ENCODE peak calls at places on chromosomes 1 and 21, in six cellular contexts. One of them, this sample, is unnamed.

GRCh38 chr1:198121058-198121829 is 35.6 kb upstream of the NEK7 start:
- DNase-seq in AG10803: peak; percentile 86
- DNase-seq in GM13977: no peak
- DNase-seq in AG09319: peak; percentile 36
- DNase-seq in fibroblast of lung: peak; percentile 96
- DNase-seq in epithelial cell of esophagus: peak; percentile 93
- DNase-seq in this sample: peak; percentile 64

GRCh38 chr21:21146587-21147373 is 148.6 kb downstream of the NCAM2 start:
- DNase-seq in AG10803: no peak
- DNase-seq in GM13977: no peak
- DNase-seq in AG09319: no peak
- DNase-seq in fibroblast of lung: no peak
- DNase-seq in epithelial cell of esophagus: no peak
- DNase-seq in this sample: no peak

GRCh38 chr21:34807881-34808568 is 139.2 kb downstream of the CLIC6 start:
- DNase-seq in AG10803: peak; percentile 95
- DNase-seq in GM13977: no peak
- DNase-seq in AG09319: peak; percentile 79
- DNase-seq in fibroblast of lung: peak; percentile 94
- DNase-seq in epithelial cell of esophagus: peak; percentile 98
- DNase-seq in this sample: peak; percentile 97

GRCh38 chr1:30471307-30471706 is 252.1 kb downstream of the MATN1 start:
- DNase-seq in AG10803: no peak
- DNase-seq in GM13977: no peak
- DNase-seq in AG09319: no peak
- DNase-seq in fibroblast of lung: no peak
- DNase-seq in epithelial cell of esophagus: no peak
- DNase-seq in this sample: no peak

GRCh38 chr1:237817277-237817676 is 73.4 kb downstream of the ZP4 start:
- DNase-seq in AG10803: no peak
- DNase-seq in GM13977: no peak
- DNase-seq in AG09319: no peak
- DNase-seq in fibroblast of lung: peak; percentile 72
- DNase-seq in epithelial cell of esophagus: no peak
- DNase-seq in this sample: no peak

GRCh38 chr1:203278087-203278884 is 27.0 kb upstream of the BTG2 start:
- DNase-seq in AG10803: peak; percentile 69
- DNase-seq in GM13977: peak; percentile 22
- DNase-seq in AG09319: peak; percentile 35
- DNase-seq in fibroblast of lung: peak; percentile 80
- DNase-seq in epithelial cell of esophagus: peak; percentile 79
- DNase-seq in this sample: peak; percentile 35

GRCh38 chr1:10635385-10635896 is 160.7 kb downstream of the PEX14 start:
- DNase-seq in AG10803: peak; percentile 75
- DNase-seq in GM13977: no peak
- DNase-seq in AG09319: no peak
- DNase-seq in fibroblast of lung: peak; percentile 50
- DNase-seq in epithelial cell of esophagus: peak; percentile 97
- DNase-seq in this sample: peak; percentile 93

GRCh38 chr1:32241011-32241763 is 5.8 kb upstream of the FAM167B start:
- DNase-seq in AG10803: peak; percentile 54
- DNase-seq in GM13977: peak; percentile 70
- DNase-seq in AG09319: no peak
- DNase-seq in fibroblast of lung: peak; percentile 68
- DNase-seq in epithelial cell of esophagus: no peak
- DNase-seq in this sample: peak; percentile 41

GRCh38 chr1:68293609-68294353 is 61.5 kb upstream of the WLS start:
- DNase-seq in AG10803: peak; percentile 56
- DNase-seq in GM13977: no peak
- DNase-seq in AG09319: no peak
- DNase-seq in fibroblast of lung: peak; percentile 68
- DNase-seq in epithelial cell of esophagus: no peak
- DNase-seq in this sample: no peak

GRCh38 chr1:3459940-3460652 is 5.6 kb downstream of the ARHGEF16 start:
- DNase-seq in AG10803: no peak
- DNase-seq in GM13977: no peak
- DNase-seq in AG09319: no peak
- DNase-seq in fibroblast of lung: no peak
- DNase-seq in epithelial cell of esophagus: peak; percentile 61
- DNase-seq in this sample: no peak

GRCh38 chr1:24386241-24386640 is 27.3 kb downstream of the STPG1 start:
- DNase-seq in AG10803: peak; percentile 56
- DNase-seq in GM13977: no peak
- DNase-seq in AG09319: no peak
- DNase-seq in fibroblast of lung: no peak
- DNase-seq in epithelial cell of esophagus: peak; percentile 47
- DNase-seq in this sample: peak; percentile 37

GRCh38 chr1:203590559-203590958 is 36.1 kb upstream of the ATP2B4 start:
- DNase-seq in AG10803: peak; percentile 27
- DNase-seq in GM13977: no peak
- DNase-seq in AG09319: peak; percentile 8
- DNase-seq in fibroblast of lung: no peak
- DNase-seq in epithelial cell of esophagus: peak; percentile 42
- DNase-seq in this sample: no peak

GRCh38 chr1:203338335-203339036 is 12.4 kb downstream of the FMOD start:
- DNase-seq in AG10803: peak; percentile 55
- DNase-seq in GM13977: peak; percentile 87
- DNase-seq in AG09319: no peak
- DNase-seq in fibroblast of lung: peak; percentile 45
- DNase-seq in epithelial cell of esophagus: peak; percentile 71
- DNase-seq in this sample: peak; percentile 73

GRCh38 chr1:153348511-153349362 is at the start of gene PGLYRP4:
- DNase-seq in AG10803: no peak
- DNase-seq in GM13977: no peak
- DNase-seq in AG09319: no peak
- DNase-seq in fibroblast of lung: no peak
- DNase-seq in epithelial cell of esophagus: peak; percentile 97
- DNase-seq in this sample: peak; percentile 58

GRCh38 chr1:43653339-43653738 is 3.4 kb downstream of the KDM4A start:
- DNase-seq in AG10803: peak; percentile 40
- DNase-seq in GM13977: no peak
- DNase-seq in AG09319: no peak
- DNase-seq in fibroblast of lung: no peak
- DNase-seq in epithelial cell of esophagus: peak; percentile 62
- DNase-seq in this sample: peak; percentile 29

GRCh38 chr1:175665628-175666027 is 77.8 kb downstream of the TNR start:
- DNase-seq in AG10803: no peak
- DNase-seq in GM13977: no peak
- DNase-seq in AG09319: no peak
- DNase-seq in fibroblast of lung: no peak
- DNase-seq in epithelial cell of esophagus: no peak
- DNase-seq in this sample: no peak

GRCh38 chr1:20729155-20729931 is 3.2 kb downstream of the SH2D5 start:
- DNase-seq in AG10803: no peak
- DNase-seq in GM13977: no peak
- DNase-seq in AG09319: no peak
- DNase-seq in fibroblast of lung: no peak
- DNase-seq in epithelial cell of esophagus: no peak
- DNase-seq in this sample: no peak

DNA sequence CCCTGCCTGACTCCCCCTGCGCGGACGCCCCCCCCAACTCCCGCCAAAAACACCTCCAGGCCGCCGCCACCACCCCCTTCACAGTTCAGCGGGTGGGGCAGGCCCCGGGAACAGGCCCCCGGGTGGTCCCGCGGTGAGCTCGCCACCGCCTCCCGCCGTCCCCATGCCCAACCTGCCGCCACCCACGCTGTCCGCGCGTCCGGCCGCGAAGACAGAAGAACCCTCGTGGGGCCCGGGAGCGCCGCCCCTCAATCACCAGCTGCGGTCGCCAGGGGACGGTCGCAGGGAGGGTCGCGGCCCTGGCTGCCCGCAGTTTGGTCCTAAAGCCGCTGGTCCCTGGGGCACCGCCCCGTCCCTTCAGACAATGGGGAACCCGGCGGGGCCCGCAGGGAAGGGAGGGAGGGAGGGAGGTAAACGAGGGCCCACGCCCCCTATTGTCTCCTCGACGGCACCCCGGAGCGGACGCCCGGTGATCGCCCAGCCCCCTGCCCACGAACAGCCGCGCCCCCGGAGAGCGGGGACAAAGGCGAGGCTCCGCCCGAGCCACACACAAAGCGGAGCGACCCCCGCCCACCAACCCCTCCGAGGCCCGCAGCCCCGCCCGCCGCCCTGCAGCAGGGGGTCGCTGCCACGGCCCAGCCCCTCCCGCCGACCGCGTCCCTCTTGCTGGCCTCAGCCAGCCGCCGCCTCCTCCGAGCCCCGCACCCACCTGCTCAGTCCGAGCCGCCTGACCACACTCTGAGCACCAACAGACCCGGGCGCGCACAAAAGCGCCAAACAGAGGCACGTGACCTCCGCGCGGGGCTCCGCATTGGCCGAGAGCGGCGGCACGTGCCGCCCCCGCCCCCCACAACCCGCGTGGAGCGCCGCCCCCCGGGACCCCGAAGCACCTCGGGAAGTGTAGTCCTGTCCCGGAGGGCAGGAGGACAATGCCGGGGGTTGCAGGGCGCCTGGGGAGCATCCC is at the start of gene STMN1:
- DNase-seq in AG10803: peak; percentile 82
- DNase-seq in GM13977: peak; percentile 93
- DNase-seq in AG09319: peak; percentile 62
- DNase-seq in fibroblast of lung: peak; percentile 87
- DNase-seq in epithelial cell of esophagus: peak; percentile 80
- DNase-seq in this sample: peak; percentile 87
- TF ChIP-seq CTCF in AG10803: no peak
- TF ChIP-seq CTCF in GM13977: no peak
- TF ChIP-seq CTCF in AG09319: no peak
- TF ChIP-seq CTCF in fibroblast of lung: no peak
- TF ChIP-seq CTCF in epithelial cell of esophagus: no peak
- TF ChIP-seq CTCF in this sample: no peak

DNA sequence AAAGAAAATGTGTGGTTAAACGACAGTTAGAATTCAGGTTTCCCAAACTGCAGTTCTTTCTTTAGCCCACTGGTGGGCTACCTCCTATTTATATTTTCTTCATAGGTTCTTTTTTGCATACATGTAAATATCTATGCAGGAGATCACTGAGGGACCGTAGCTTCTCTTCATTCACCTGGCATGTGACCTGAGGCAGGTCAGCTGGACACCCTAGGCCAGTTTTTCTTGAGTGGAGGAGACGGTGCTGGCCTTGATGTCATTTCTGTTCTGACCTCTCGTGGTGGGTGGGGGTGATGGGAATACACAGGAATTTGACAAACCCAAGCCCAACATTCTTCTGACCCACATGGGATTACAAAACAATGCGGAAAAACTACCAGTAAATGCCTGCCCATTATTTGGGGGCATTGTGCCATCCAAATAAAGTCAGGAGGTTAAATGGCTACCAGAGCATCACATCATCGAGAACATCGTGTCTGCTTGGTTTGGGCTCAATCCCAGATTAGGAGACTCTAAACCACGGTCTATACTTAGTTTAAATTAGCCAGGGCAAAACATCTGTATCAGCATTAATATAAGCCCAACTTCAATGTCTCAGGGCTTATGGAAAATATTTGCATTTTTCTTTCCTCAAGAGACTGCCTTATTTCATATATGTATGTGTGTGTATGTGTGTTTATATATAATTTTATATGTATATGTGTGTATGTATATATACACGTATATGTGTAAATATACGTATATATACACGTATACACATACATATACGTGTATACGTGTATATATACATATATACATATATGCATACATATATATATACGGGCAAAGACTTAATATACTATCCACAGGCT is 7.4 kb upstream of the IRF2BP2 start:
- DNase-seq in AG10803: peak; percentile 98
- DNase-seq in GM13977: no peak
- DNase-seq in AG09319: no peak
- DNase-seq in fibroblast of lung: peak; percentile 80
- DNase-seq in epithelial cell of esophagus: no peak
- DNase-seq in this sample: peak; percentile 80
- TF ChIP-seq CTCF in AG10803: peak; percentile 28
- TF ChIP-seq CTCF in GM13977: peak; percentile 27
- TF ChIP-seq CTCF in AG09319: peak; percentile 8
- TF ChIP-seq CTCF in fibroblast of lung: peak; percentile 14
- TF ChIP-seq CTCF in epithelial cell of esophagus: no peak
- TF ChIP-seq CTCF in this sample: peak; percentile 28

DNA sequence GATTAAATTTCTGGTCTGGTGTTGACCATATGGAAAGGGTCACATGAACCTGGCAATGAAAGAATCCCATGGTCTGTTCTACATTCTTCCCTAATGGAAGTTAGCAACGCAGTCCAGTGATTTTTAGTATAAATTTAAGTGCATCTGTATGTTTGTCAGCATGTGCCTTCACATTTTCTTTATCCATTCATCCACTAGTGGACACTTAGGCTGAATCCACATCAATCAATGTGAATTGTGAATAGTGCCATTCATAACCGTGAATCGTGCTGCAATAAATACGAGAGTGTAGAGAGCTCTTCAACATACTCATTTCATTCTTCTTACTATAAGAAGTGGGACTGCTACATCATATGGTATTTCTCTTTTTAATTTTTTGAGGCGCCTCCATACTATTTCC is 12.7 kb upstream of the IFI16 start:
- DNase-seq in AG10803: no peak
- DNase-seq in GM13977: no peak
- DNase-seq in AG09319: no peak
- DNase-seq in fibroblast of lung: no peak
- DNase-seq in epithelial cell of esophagus: no peak
- DNase-seq in this sample: no peak
- TF ChIP-seq CTCF in AG10803: no peak
- TF ChIP-seq CTCF in GM13977: no peak
- TF ChIP-seq CTCF in AG09319: no peak
- TF ChIP-seq CTCF in fibroblast of lung: no peak
- TF ChIP-seq CTCF in epithelial cell of esophagus: no peak
- TF ChIP-seq CTCF in this sample: no peak

DNA sequence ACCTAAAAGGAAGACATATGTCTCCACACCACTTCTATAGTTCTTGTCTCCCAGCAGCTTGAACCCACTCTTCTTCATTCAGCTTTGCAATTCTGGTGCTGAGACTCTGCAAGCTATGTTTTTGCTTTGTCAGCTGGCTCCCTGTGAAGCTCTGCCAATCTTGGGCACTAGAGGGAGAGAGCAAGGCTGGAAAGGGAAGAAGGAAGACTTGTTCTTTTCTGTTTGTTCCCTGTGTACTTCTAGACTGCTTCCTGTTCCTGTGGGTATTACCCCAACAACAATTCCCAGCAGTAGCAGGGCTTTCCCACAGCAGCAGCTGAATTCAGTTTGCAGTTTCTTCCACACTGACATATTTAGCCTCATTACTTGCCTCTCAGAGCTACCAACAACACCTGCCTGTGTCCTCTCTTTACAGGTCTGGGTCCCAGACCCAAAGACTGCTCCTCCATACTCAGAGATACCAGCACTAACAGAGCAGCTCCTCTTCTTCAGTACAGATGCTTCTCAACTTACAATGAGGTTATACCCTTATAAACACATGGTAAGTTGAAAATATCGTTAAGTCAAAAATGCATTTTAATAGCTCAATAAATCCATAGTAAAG is 275.2 kb upstream of the NEGR1 start:
- DNase-seq in AG10803: peak; percentile 36
- DNase-seq in GM13977: no peak
- DNase-seq in AG09319: no peak
- DNase-seq in fibroblast of lung: peak; percentile 5
- DNase-seq in epithelial cell of esophagus: peak; percentile 20
- DNase-seq in this sample: peak; percentile 34
- TF ChIP-seq CTCF in AG10803: peak; percentile 52
- TF ChIP-seq CTCF in GM13977: no peak
- TF ChIP-seq CTCF in AG09319: peak; percentile 28
- TF ChIP-seq CTCF in fibroblast of lung: peak; percentile 31
- TF ChIP-seq CTCF in epithelial cell of esophagus: peak; percentile 39
- TF ChIP-seq CTCF in this sample: no peak